ENCODE peak calls at places on chromosomes 1 and 21, in nine cellular contexts. One of them, this sample, is unnamed.
A peak's percentile ranks its signal among the peaks of the same experiment; 100 is the strongest.

GRCh38 chr1:14971201-14971600 is 182.3 kb upstream of the TMEM51 start:
- DNase-seq in renal cortical epithelial cell: no peak
- DNase-seq in A172: no peak
- DNase-seq in stimulated activated CD4-positive, alpha-beta T cell treated with anti-CD3 and anti-CD28 coated beads, TNF-alpha, amount 100 ng/mL, for 24 hours: no peak
- DNase-seq in iPS-NIHi11: no peak
- DNase-seq in amniotic stem cell: no peak
- DNase-seq in cardiac fibroblast: no peak
- DNase-seq in activated T-helper 1 cell treated with anti-CD3 and anti-CD28 coated beads, Interleukin-2, amount 50 U/mL, for 16 hours: no peak
- DNase-seq in WTC11: no peak
- DNase-seq in this sample: no peak

GRCh38 chr1:16334655-16335340 is 17.5 kb downstream of the FBXO42 start:
- DNase-seq in renal cortical epithelial cell: peak; percentile 77
- DNase-seq in A172: no peak
- DNase-seq in stimulated activated CD4-positive, alpha-beta T cell treated with anti-CD3 and anti-CD28 coated beads, TNF-alpha, amount 100 ng/mL, for 24 hours: no peak
- DNase-seq in iPS-NIHi11: no peak
- DNase-seq in amniotic stem cell: no peak
- DNase-seq in cardiac fibroblast: no peak
- DNase-seq in activated T-helper 1 cell treated with anti-CD3 and anti-CD28 coated beads, Interleukin-2, amount 50 U/mL, for 16 hours: no peak
- DNase-seq in WTC11: no peak
- DNase-seq in this sample: no peak

GRCh38 chr1:202694354-202694753 is 15.9 kb downstream of the SYT2 start:
- DNase-seq in renal cortical epithelial cell: no peak
- DNase-seq in A172: no peak
- DNase-seq in stimulated activated CD4-positive, alpha-beta T cell treated with anti-CD3 and anti-CD28 coated beads, TNF-alpha, amount 100 ng/mL, for 24 hours: no peak
- DNase-seq in iPS-NIHi11: no peak
- DNase-seq in amniotic stem cell: no peak
- DNase-seq in cardiac fibroblast: no peak
- DNase-seq in activated T-helper 1 cell treated with anti-CD3 and anti-CD28 coated beads, Interleukin-2, amount 50 U/mL, for 16 hours: no peak
- DNase-seq in WTC11: no peak
- DNase-seq in this sample: peak; percentile 52

GRCh38 chr1:95583811-95584210 is 349.8 kb downstream of the RWDD3 start:
- DNase-seq in renal cortical epithelial cell: no peak
- DNase-seq in A172: no peak
- DNase-seq in stimulated activated CD4-positive, alpha-beta T cell treated with anti-CD3 and anti-CD28 coated beads, TNF-alpha, amount 100 ng/mL, for 24 hours: no peak
- DNase-seq in iPS-NIHi11: no peak
- DNase-seq in amniotic stem cell: no peak
- DNase-seq in cardiac fibroblast: no peak
- DNase-seq in activated T-helper 1 cell treated with anti-CD3 and anti-CD28 coated beads, Interleukin-2, amount 50 U/mL, for 16 hours: no peak
- DNase-seq in WTC11: no peak
- DNase-seq in this sample: no peak

GRCh38 chr1:106360252-106360651 is 696.2 kb upstream of the PRMT6 start:
- DNase-seq in renal cortical epithelial cell: no peak
- DNase-seq in A172: no peak
- DNase-seq in stimulated activated CD4-positive, alpha-beta T cell treated with anti-CD3 and anti-CD28 coated beads, TNF-alpha, amount 100 ng/mL, for 24 hours: no peak
- DNase-seq in iPS-NIHi11: no peak
- DNase-seq in amniotic stem cell: no peak
- DNase-seq in cardiac fibroblast: no peak
- DNase-seq in activated T-helper 1 cell treated with anti-CD3 and anti-CD28 coated beads, Interleukin-2, amount 50 U/mL, for 16 hours: no peak
- DNase-seq in WTC11: no peak
- DNase-seq in this sample: no peak

GRCh38 chr1:13801711-13802486 is 101.9 kb downstream of the PRDM2 start:
- DNase-seq in renal cortical epithelial cell: peak; percentile 38
- DNase-seq in A172: no peak
- DNase-seq in stimulated activated CD4-positive, alpha-beta T cell treated with anti-CD3 and anti-CD28 coated beads, TNF-alpha, amount 100 ng/mL, for 24 hours: no peak
- DNase-seq in iPS-NIHi11: peak; percentile 23
- DNase-seq in amniotic stem cell: no peak
- DNase-seq in cardiac fibroblast: no peak
- DNase-seq in activated T-helper 1 cell treated with anti-CD3 and anti-CD28 coated beads, Interleukin-2, amount 50 U/mL, for 16 hours: no peak
- DNase-seq in WTC11: no peak
- DNase-seq in this sample: no peak

GRCh38 chr1:161119017-161119378 is 1.1 kb downstream of the NIT1 start:
- DNase-seq in renal cortical epithelial cell: no peak
- DNase-seq in A172: no peak
- DNase-seq in stimulated activated CD4-positive, alpha-beta T cell treated with anti-CD3 and anti-CD28 coated beads, TNF-alpha, amount 100 ng/mL, for 24 hours: no peak
- DNase-seq in iPS-NIHi11: no peak
- DNase-seq in amniotic stem cell: no peak
- DNase-seq in cardiac fibroblast: no peak
- DNase-seq in activated T-helper 1 cell treated with anti-CD3 and anti-CD28 coated beads, Interleukin-2, amount 50 U/mL, for 16 hours: no peak
- DNase-seq in WTC11: peak; percentile 18
- DNase-seq in this sample: no peak

GRCh38 chr1:60911980-60912692 is 170.2 kb upstream of the NFIA start:
- DNase-seq in renal cortical epithelial cell: no peak
- DNase-seq in A172: no peak
- DNase-seq in stimulated activated CD4-positive, alpha-beta T cell treated with anti-CD3 and anti-CD28 coated beads, TNF-alpha, amount 100 ng/mL, for 24 hours: no peak
- DNase-seq in iPS-NIHi11: peak; percentile 41
- DNase-seq in amniotic stem cell: no peak
- DNase-seq in cardiac fibroblast: peak; percentile 24
- DNase-seq in activated T-helper 1 cell treated with anti-CD3 and anti-CD28 coated beads, Interleukin-2, amount 50 U/mL, for 16 hours: no peak
- DNase-seq in WTC11: peak; percentile 46
- DNase-seq in this sample: peak; percentile 29

GRCh38 chr1:233635765-233636502 is 22.0 kb downstream of the KCNK1 start:
- DNase-seq in renal cortical epithelial cell: peak; percentile 52
- DNase-seq in A172: no peak
- DNase-seq in stimulated activated CD4-positive, alpha-beta T cell treated with anti-CD3 and anti-CD28 coated beads, TNF-alpha, amount 100 ng/mL, for 24 hours: no peak
- DNase-seq in iPS-NIHi11: peak; percentile 61
- DNase-seq in amniotic stem cell: no peak
- DNase-seq in cardiac fibroblast: no peak
- DNase-seq in activated T-helper 1 cell treated with anti-CD3 and anti-CD28 coated beads, Interleukin-2, amount 50 U/mL, for 16 hours: no peak
- DNase-seq in WTC11: peak; percentile 35
- DNase-seq in this sample: no peak

GRCh38 chr1:115828101-115829022 is 12.6 kb downstream of the NHLH2 start:
- DNase-seq in renal cortical epithelial cell: no peak
- DNase-seq in A172: no peak
- DNase-seq in stimulated activated CD4-positive, alpha-beta T cell treated with anti-CD3 and anti-CD28 coated beads, TNF-alpha, amount 100 ng/mL, for 24 hours: no peak
- DNase-seq in iPS-NIHi11: peak; percentile 84
- DNase-seq in amniotic stem cell: no peak
- DNase-seq in cardiac fibroblast: no peak
- DNase-seq in activated T-helper 1 cell treated with anti-CD3 and anti-CD28 coated beads, Interleukin-2, amount 50 U/mL, for 16 hours: no peak
- DNase-seq in WTC11: peak; percentile 57
- DNase-seq in this sample: no peak

GRCh38 chr1:168088511-168089325 is 48.0 kb downstream of the GPR161 start:
- DNase-seq in renal cortical epithelial cell: no peak
- DNase-seq in A172: no peak
- DNase-seq in stimulated activated CD4-positive, alpha-beta T cell treated with anti-CD3 and anti-CD28 coated beads, TNF-alpha, amount 100 ng/mL, for 24 hours: no peak
- DNase-seq in iPS-NIHi11: no peak
- DNase-seq in amniotic stem cell: no peak
- DNase-seq in cardiac fibroblast: no peak
- DNase-seq in activated T-helper 1 cell treated with anti-CD3 and anti-CD28 coated beads, Interleukin-2, amount 50 U/mL, for 16 hours: no peak
- DNase-seq in WTC11: no peak
- DNase-seq in this sample: no peak

GRCh38 chr1:172178846-172179245 is 241.6 kb upstream of the C1orf105 start:
- DNase-seq in renal cortical epithelial cell: no peak
- DNase-seq in A172: no peak
- DNase-seq in stimulated activated CD4-positive, alpha-beta T cell treated with anti-CD3 and anti-CD28 coated beads, TNF-alpha, amount 100 ng/mL, for 24 hours: no peak
- DNase-seq in iPS-NIHi11: no peak
- DNase-seq in amniotic stem cell: no peak
- DNase-seq in cardiac fibroblast: no peak
- DNase-seq in activated T-helper 1 cell treated with anti-CD3 and anti-CD28 coated beads, Interleukin-2, amount 50 U/mL, for 16 hours: no peak
- DNase-seq in WTC11: no peak
- DNase-seq in this sample: no peak

GRCh38 chr1:116288201-116288598 is 84.8 kb upstream of the ATP1A1 start:
- DNase-seq in renal cortical epithelial cell: no peak
- DNase-seq in A172: no peak
- DNase-seq in stimulated activated CD4-positive, alpha-beta T cell treated with anti-CD3 and anti-CD28 coated beads, TNF-alpha, amount 100 ng/mL, for 24 hours: no peak
- DNase-seq in iPS-NIHi11: no peak
- DNase-seq in amniotic stem cell: no peak
- DNase-seq in cardiac fibroblast: no peak
- DNase-seq in activated T-helper 1 cell treated with anti-CD3 and anti-CD28 coated beads, Interleukin-2, amount 50 U/mL, for 16 hours: no peak
- DNase-seq in WTC11: no peak
- DNase-seq in this sample: no peak

GRCh38 chr1:116066868-116067563 is 44.2 kb upstream of the MAB21L3 start:
- DNase-seq in renal cortical epithelial cell: no peak
- DNase-seq in A172: peak; percentile 10
- DNase-seq in stimulated activated CD4-positive, alpha-beta T cell treated with anti-CD3 and anti-CD28 coated beads, TNF-alpha, amount 100 ng/mL, for 24 hours: no peak
- DNase-seq in iPS-NIHi11: no peak
- DNase-seq in amniotic stem cell: peak; percentile 54
- DNase-seq in cardiac fibroblast: peak; percentile 84
- DNase-seq in activated T-helper 1 cell treated with anti-CD3 and anti-CD28 coated beads, Interleukin-2, amount 50 U/mL, for 16 hours: no peak
- DNase-seq in WTC11: no peak
- DNase-seq in this sample: no peak

GRCh38 chr21:45517249-45518065 is 24.8 kb downstream of the SLC19A1 start:
- DNase-seq in renal cortical epithelial cell: no peak
- DNase-seq in A172: no peak
- DNase-seq in stimulated activated CD4-positive, alpha-beta T cell treated with anti-CD3 and anti-CD28 coated beads, TNF-alpha, amount 100 ng/mL, for 24 hours: no peak
- DNase-seq in iPS-NIHi11: no peak
- DNase-seq in amniotic stem cell: no peak
- DNase-seq in cardiac fibroblast: peak; percentile 62
- DNase-seq in activated T-helper 1 cell treated with anti-CD3 and anti-CD28 coated beads, Interleukin-2, amount 50 U/mL, for 16 hours: no peak
- DNase-seq in WTC11: no peak
- DNase-seq in this sample: no peak

GRCh38 chr1:24536391-24536840 is 19.5 kb upstream of the NCMAP start:
- DNase-seq in renal cortical epithelial cell: peak; percentile 87
- DNase-seq in A172: no peak
- DNase-seq in stimulated activated CD4-positive, alpha-beta T cell treated with anti-CD3 and anti-CD28 coated beads, TNF-alpha, amount 100 ng/mL, for 24 hours: peak; percentile 54
- DNase-seq in iPS-NIHi11: no peak
- DNase-seq in amniotic stem cell: no peak
- DNase-seq in cardiac fibroblast: no peak
- DNase-seq in activated T-helper 1 cell treated with anti-CD3 and anti-CD28 coated beads, Interleukin-2, amount 50 U/mL, for 16 hours: peak; percentile 24
- DNase-seq in WTC11: no peak
- DNase-seq in this sample: no peak

GRCh38 chr1:100346387-100346786 is 5.9 kb upstream of the CDC14A start:
- DNase-seq in renal cortical epithelial cell: no peak
- DNase-seq in A172: no peak
- DNase-seq in stimulated activated CD4-positive, alpha-beta T cell treated with anti-CD3 and anti-CD28 coated beads, TNF-alpha, amount 100 ng/mL, for 24 hours: no peak
- DNase-seq in iPS-NIHi11: no peak
- DNase-seq in amniotic stem cell: no peak
- DNase-seq in cardiac fibroblast: no peak
- DNase-seq in activated T-helper 1 cell treated with anti-CD3 and anti-CD28 coated beads, Interleukin-2, amount 50 U/mL, for 16 hours: no peak
- DNase-seq in WTC11: no peak
- DNase-seq in this sample: no peak

GRCh38 chr1:59432531-59433439 is 135.9 kb downstream of the FGGY start:
- DNase-seq in renal cortical epithelial cell: peak; percentile 98
- DNase-seq in A172: no peak
- DNase-seq in stimulated activated CD4-positive, alpha-beta T cell treated with anti-CD3 and anti-CD28 coated beads, TNF-alpha, amount 100 ng/mL, for 24 hours: no peak
- DNase-seq in iPS-NIHi11: no peak
- DNase-seq in amniotic stem cell: no peak
- DNase-seq in cardiac fibroblast: no peak
- DNase-seq in activated T-helper 1 cell treated with anti-CD3 and anti-CD28 coated beads, Interleukin-2, amount 50 U/mL, for 16 hours: no peak
- DNase-seq in WTC11: no peak
- DNase-seq in this sample: no peak

GRCh38 chr1:112449630-112449983 is 53.6 kb downstream of the CTTNBP2NL start:
- DNase-seq in renal cortical epithelial cell: no peak
- DNase-seq in A172: no peak
- DNase-seq in stimulated activated CD4-positive, alpha-beta T cell treated with anti-CD3 and anti-CD28 coated beads, TNF-alpha, amount 100 ng/mL, for 24 hours: no peak
- DNase-seq in iPS-NIHi11: no peak
- DNase-seq in amniotic stem cell: no peak
- DNase-seq in cardiac fibroblast: no peak
- DNase-seq in activated T-helper 1 cell treated with anti-CD3 and anti-CD28 coated beads, Interleukin-2, amount 50 U/mL, for 16 hours: no peak
- DNase-seq in WTC11: no peak
- DNase-seq in this sample: no peak

GRCh38 chr1:227779021-227779441 is 36.4 kb upstream of the PRSS38 start:
- DNase-seq in renal cortical epithelial cell: no peak
- DNase-seq in A172: no peak
- DNase-seq in stimulated activated CD4-positive, alpha-beta T cell treated with anti-CD3 and anti-CD28 coated beads, TNF-alpha, amount 100 ng/mL, for 24 hours: no peak
- DNase-seq in iPS-NIHi11: no peak
- DNase-seq in amniotic stem cell: no peak
- DNase-seq in cardiac fibroblast: no peak
- DNase-seq in activated T-helper 1 cell treated with anti-CD3 and anti-CD28 coated beads, Interleukin-2, amount 50 U/mL, for 16 hours: no peak
- DNase-seq in WTC11: peak; percentile 8
- DNase-seq in this sample: no peak

GRCh38 chr1:81801032-81801833 is 499 bp downstream of the ADGRL2 start:
- DNase-seq in renal cortical epithelial cell: peak; percentile 82
- DNase-seq in A172: peak; percentile 80
- DNase-seq in stimulated activated CD4-positive, alpha-beta T cell treated with anti-CD3 and anti-CD28 coated beads, TNF-alpha, amount 100 ng/mL, for 24 hours: no peak
- DNase-seq in iPS-NIHi11: peak; percentile 64
- DNase-seq in amniotic stem cell: peak; percentile 88
- DNase-seq in cardiac fibroblast: peak; percentile 96
- DNase-seq in activated T-helper 1 cell treated with anti-CD3 and anti-CD28 coated beads, Interleukin-2, amount 50 U/mL, for 16 hours: no peak
- DNase-seq in WTC11: peak; percentile 78
- DNase-seq in this sample: peak; percentile 89

GRCh38 chr1:246733706-246734105 is 9.5 kb downstream of the SCCPDH start:
- DNase-seq in renal cortical epithelial cell: no peak
- DNase-seq in A172: no peak
- DNase-seq in stimulated activated CD4-positive, alpha-beta T cell treated with anti-CD3 and anti-CD28 coated beads, TNF-alpha, amount 100 ng/mL, for 24 hours: no peak
- DNase-seq in iPS-NIHi11: no peak
- DNase-seq in amniotic stem cell: no peak
- DNase-seq in cardiac fibroblast: no peak
- DNase-seq in activated T-helper 1 cell treated with anti-CD3 and anti-CD28 coated beads, Interleukin-2, amount 50 U/mL, for 16 hours: no peak
- DNase-seq in WTC11: no peak
- DNase-seq in this sample: no peak

GRCh38 chr1:95770596-95770995 is 536.6 kb downstream of the RWDD3 start:
- DNase-seq in renal cortical epithelial cell: no peak
- DNase-seq in A172: no peak
- DNase-seq in stimulated activated CD4-positive, alpha-beta T cell treated with anti-CD3 and anti-CD28 coated beads, TNF-alpha, amount 100 ng/mL, for 24 hours: no peak
- DNase-seq in iPS-NIHi11: no peak
- DNase-seq in amniotic stem cell: no peak
- DNase-seq in cardiac fibroblast: no peak
- DNase-seq in activated T-helper 1 cell treated with anti-CD3 and anti-CD28 coated beads, Interleukin-2, amount 50 U/mL, for 16 hours: no peak
- DNase-seq in WTC11: no peak
- DNase-seq in this sample: no peak

GRCh38 chr1:10569531-10569930 is 94.8 kb downstream of the PEX14 start:
- DNase-seq in renal cortical epithelial cell: no peak
- DNase-seq in A172: no peak
- DNase-seq in stimulated activated CD4-positive, alpha-beta T cell treated with anti-CD3 and anti-CD28 coated beads, TNF-alpha, amount 100 ng/mL, for 24 hours: no peak
- DNase-seq in iPS-NIHi11: no peak
- DNase-seq in amniotic stem cell: no peak
- DNase-seq in cardiac fibroblast: no peak
- DNase-seq in activated T-helper 1 cell treated with anti-CD3 and anti-CD28 coated beads, Interleukin-2, amount 50 U/mL, for 16 hours: no peak
- DNase-seq in WTC11: no peak
- DNase-seq in this sample: no peak

GRCh38 chr1:181134543-181135461 is 46.3 kb downstream of the IER5 start:
- DNase-seq in renal cortical epithelial cell: peak; percentile 52
- DNase-seq in A172: peak; percentile 76
- DNase-seq in stimulated activated CD4-positive, alpha-beta T cell treated with anti-CD3 and anti-CD28 coated beads, TNF-alpha, amount 100 ng/mL, for 24 hours: no peak
- DNase-seq in iPS-NIHi11: no peak
- DNase-seq in amniotic stem cell: no peak
- DNase-seq in cardiac fibroblast: peak; percentile 73
- DNase-seq in activated T-helper 1 cell treated with anti-CD3 and anti-CD28 coated beads, Interleukin-2, amount 50 U/mL, for 16 hours: no peak
- DNase-seq in WTC11: no peak
- DNase-seq in this sample: peak; percentile 5

GRCh38 chr1:84704872-84705426 is 14.7 kb upstream of the SSX2IP start:
- DNase-seq in renal cortical epithelial cell: peak; percentile 72
- DNase-seq in A172: no peak
- DNase-seq in stimulated activated CD4-positive, alpha-beta T cell treated with anti-CD3 and anti-CD28 coated beads, TNF-alpha, amount 100 ng/mL, for 24 hours: no peak
- DNase-seq in iPS-NIHi11: no peak
- DNase-seq in amniotic stem cell: no peak
- DNase-seq in cardiac fibroblast: no peak
- DNase-seq in activated T-helper 1 cell treated with anti-CD3 and anti-CD28 coated beads, Interleukin-2, amount 50 U/mL, for 16 hours: no peak
- DNase-seq in WTC11: no peak
- DNase-seq in this sample: no peak

GRCh38 chr1:166133276-166133841 is 33.4 kb downstream of the FAM78B start:
- DNase-seq in renal cortical epithelial cell: peak; percentile 7
- DNase-seq in A172: no peak
- DNase-seq in stimulated activated CD4-positive, alpha-beta T cell treated with anti-CD3 and anti-CD28 coated beads, TNF-alpha, amount 100 ng/mL, for 24 hours: no peak
- DNase-seq in iPS-NIHi11: peak; percentile 33
- DNase-seq in amniotic stem cell: no peak
- DNase-seq in cardiac fibroblast: peak; percentile 46
- DNase-seq in activated T-helper 1 cell treated with anti-CD3 and anti-CD28 coated beads, Interleukin-2, amount 50 U/mL, for 16 hours: no peak
- DNase-seq in WTC11: no peak
- DNase-seq in this sample: no peak

GRCh38 chr1:21914468-21914867 is 22.6 kb downstream of the HSPG2 start:
- DNase-seq in renal cortical epithelial cell: no peak
- DNase-seq in A172: no peak
- DNase-seq in stimulated activated CD4-positive, alpha-beta T cell treated with anti-CD3 and anti-CD28 coated beads, TNF-alpha, amount 100 ng/mL, for 24 hours: no peak
- DNase-seq in iPS-NIHi11: no peak
- DNase-seq in amniotic stem cell: no peak
- DNase-seq in cardiac fibroblast: no peak
- DNase-seq in activated T-helper 1 cell treated with anti-CD3 and anti-CD28 coated beads, Interleukin-2, amount 50 U/mL, for 16 hours: no peak
- DNase-seq in WTC11: no peak
- DNase-seq in this sample: no peak

This sample was measured in SHP77 treated with DMSO at 0.1 percent for 48 hours.